ENCODE peak calls at places on chromosomes 1 and 21, in four cellular contexts. U, K, B and P are unnamed samples.

GRCh38 chr1:34787461-34788420 is 5.1 kb upstream of the GJA4 start:
- DNase-seq in U (no peak), K (peak; percentile 39), B (no peak), P (no peak)

GRCh38 chr1:92910081-92910480 is 51.2 kb downstream of the DIPK1A start:
- DNase-seq in U (no peak), K (no peak), B (no peak), P (no peak)

GRCh38 chr21:42674351-42674940 is 21.0 kb downstream of the PDE9A start:
- DNase-seq in U (peak; percentile 79), K (no peak), B (no peak), P (no peak)

GRCh38 chr1:226548281-226549093 is at the start of gene STUM:
- DNase-seq in U (no peak), K (no peak), B (no peak), P (peak; percentile 28)

GRCh38 chr1:220239945-220240344 is 32.3 kb downstream of the RAB3GAP2 start:
- DNase-seq in U (no peak), K (no peak), B (no peak), P (no peak)

GRCh38 chr1:15303912-15304311 is 56.9 kb downstream of the FHAD1 start:
- DNase-seq in U (no peak), K (no peak), B (no peak), P (no peak)

GRCh38 chr1:149936992-149937705 is 470 bp upstream of the MTMR11 start:
- DNase-seq in U (peak; percentile 32), K (no peak), B (no peak), P (peak; percentile 69)

GRCh38 chr1:18256318-18257235 is 149.0 kb downstream of the IGSF21 start:
- DNase-seq in U (peak; percentile 16), K (no peak), B (no peak), P (peak; percentile 64)

GRCh38 chr21:34280389-34280795 is 83.4 kb upstream of the KCNE2 start:
- DNase-seq in U (no peak), K (peak; percentile 78), B (peak; percentile 47), P (peak; percentile 8)

GRCh38 chr1:165764277-165764676 is 4.4 kb downstream of the TMCO1 start:
- DNase-seq in U (no peak), K (no peak), B (no peak), P (no peak)

GRCh38 chr1:107213225-107213624 is 72.4 kb downstream of the NTNG1 start:
- DNase-seq in U (no peak), K (no peak), B (no peak), P (no peak)

GRCh38 chr1:76161451-76161850 is 86.9 kb downstream of the ST6GALNAC3 start:
- DNase-seq in U (no peak), K (no peak), B (no peak), P (no peak)

GRCh38 chr1:230820568-230820967 is 47.8 kb downstream of the C1orf198 start:
- DNase-seq in U (no peak), K (no peak), B (peak; percentile 6), P (no peak)

GRCh38 chr1:11541236-11541635 is 62.3 kb downstream of the DISP3 start:
- DNase-seq in U (no peak), K (no peak), B (no peak), P (no peak)

GRCh38 chr1:99507906-99508732 is 137.8 kb upstream of the PALMD start:
- DNase-seq in U (no peak), K (peak; percentile 49), B (no peak), P (no peak)

GRCh38 chr1:46244656-46245371 is 2.7 kb upstream of the RAD54L start:
- DNase-seq in U (no peak), K (no peak), B (no peak), P (no peak)

GRCh38 chr1:161994153-161994814 is 29.4 kb downstream of the OLFML2B start:
- DNase-seq in U (no peak), K (no peak), B (no peak), P (no peak)

GRCh38 chr1:6510493-6510892 is 19.0 kb upstream of the PLEKHG5 start:
- DNase-seq in U (no peak), K (no peak), B (no peak), P (no peak)

GRCh38 chr1:33735624-33736023 is 128.3 kb upstream of the HMGB4 start:
- DNase-seq in U (no peak), K (no peak), B (no peak), P (no peak)

GRCh38 chr1:232542633-232543032 is 87.3 kb downstream of the SIPA1L2 start:
- DNase-seq in U (no peak), K (no peak), B (no peak), P (no peak)

GRCh38 chr1:230025686-230026085 is 41.4 kb upstream of the GALNT2 start:
- DNase-seq in U (no peak), K (no peak), B (no peak), P (no peak)

GRCh38 chr1:186967659-186968394 is 139.1 kb downstream of the PLA2G4A start:
- DNase-seq in U (no peak), K (no peak), B (no peak), P (no peak)

GRCh38 chr1:180301135-180301737 is 71.2 kb downstream of the LHX4 start:
- DNase-seq in U (no peak), K (no peak), B (no peak), P (no peak)

GRCh38 chr1:1981142-1981500 is 22.5 kb downstream of the CFAP74 start:
- DNase-seq in U (no peak), K (no peak), B (no peak), P (no peak)

GRCh38 chr1:1984560-1985070 is 19.0 kb downstream of the CFAP74 start:
- DNase-seq in U (no peak), K (no peak), B (no peak), P (no peak)

GRCh38 chr1:1980467-1981141 is 23.0 kb downstream of the CFAP74 start:
- DNase-seq in U (no peak), K (no peak), B (no peak), P (no peak)

GRCh38 chr1:1985375-1986050 is 18.1 kb downstream of the CFAP74 start:
- DNase-seq in U (no peak), K (no peak), B (no peak), P (no peak)

DNA sequence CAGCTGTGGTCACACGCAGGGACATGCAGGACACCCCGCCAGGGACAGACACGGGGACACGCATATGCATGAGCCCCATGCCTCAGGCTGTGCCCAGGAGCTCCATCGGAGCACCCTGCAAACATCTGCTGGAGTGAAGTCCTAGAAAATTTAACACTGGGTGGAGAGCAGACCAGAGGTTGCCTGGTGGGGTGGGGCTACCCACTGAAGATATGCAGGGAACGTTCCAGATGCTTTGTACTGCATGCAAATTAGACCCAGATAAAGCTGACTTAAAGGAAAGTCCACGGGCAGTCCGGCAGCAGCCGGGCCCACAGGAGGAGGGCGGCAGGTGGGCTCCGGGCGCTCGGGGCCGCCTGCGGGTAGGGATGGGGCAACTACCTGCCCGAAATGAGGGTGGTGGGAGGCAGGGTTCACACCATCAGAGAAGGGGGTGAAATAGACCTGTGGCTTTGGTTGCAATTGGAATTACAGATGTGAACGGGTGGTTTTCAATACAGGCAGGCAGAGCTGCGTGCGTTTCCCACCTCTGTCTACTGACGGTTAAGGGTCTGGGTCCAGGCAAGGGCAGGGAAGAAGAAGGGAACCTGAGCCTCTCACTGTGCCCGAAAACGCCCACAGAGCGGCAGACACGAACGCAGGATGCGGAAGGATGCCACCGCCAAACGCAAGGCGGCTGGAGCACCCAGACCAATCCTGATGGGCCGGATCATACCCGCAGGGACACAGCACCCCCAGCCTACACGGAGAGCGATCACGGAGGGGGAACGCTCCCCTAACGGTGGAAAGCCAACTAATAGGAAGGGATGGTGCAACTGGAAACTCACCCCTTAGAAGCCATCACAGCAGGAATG is 21.0 kb downstream of the CFAP74 start:
- DNase-seq in U (no peak), K (no peak), B (no peak), P (no peak)
- TF ChIP-seq POLR2A in U (no peak), K (no peak), B (no peak), P (no peak)

GRCh38 chr1:9724706-9725476 is 73.4 kb downstream of the PIK3CD start:
- DNase-seq in U (no peak), K (no peak), B (no peak), P (peak; percentile 49)

GRCh38 chr1:9721606-9722377 is 70.3 kb downstream of the PIK3CD start:
- DNase-seq in U (no peak), K (no peak), B (no peak), P (no peak)

GRCh38 chr1:9722378-9722749 is 70.8 kb downstream of the PIK3CD start:
- DNase-seq in U (no peak), K (no peak), B (no peak), P (no peak)

GRCh38 chr1:9723068-9723805 is 71.7 kb downstream of the PIK3CD start:
- DNase-seq in U (no peak), K (no peak), B (no peak), P (no peak)

GRCh38 chr1:9723926-9724325 is 72.4 kb downstream of the PIK3CD start:
- DNase-seq in U (no peak), K (no peak), B (no peak), P (no peak)
- TF ChIP-seq POLR2A in U (no peak), K (no peak), B (no peak), P (no peak)

GRCh38 chr1:192994141-192994540 is 65.0 kb downstream of the UCHL5 start:
- DNase-seq in U (no peak), K (no peak), B (no peak), P (no peak)

GRCh38 chr1:192998536-192998935 is 60.6 kb downstream of the UCHL5 start:
- DNase-seq in U (no peak), K (no peak), B (no peak), P (no peak)

DNA sequence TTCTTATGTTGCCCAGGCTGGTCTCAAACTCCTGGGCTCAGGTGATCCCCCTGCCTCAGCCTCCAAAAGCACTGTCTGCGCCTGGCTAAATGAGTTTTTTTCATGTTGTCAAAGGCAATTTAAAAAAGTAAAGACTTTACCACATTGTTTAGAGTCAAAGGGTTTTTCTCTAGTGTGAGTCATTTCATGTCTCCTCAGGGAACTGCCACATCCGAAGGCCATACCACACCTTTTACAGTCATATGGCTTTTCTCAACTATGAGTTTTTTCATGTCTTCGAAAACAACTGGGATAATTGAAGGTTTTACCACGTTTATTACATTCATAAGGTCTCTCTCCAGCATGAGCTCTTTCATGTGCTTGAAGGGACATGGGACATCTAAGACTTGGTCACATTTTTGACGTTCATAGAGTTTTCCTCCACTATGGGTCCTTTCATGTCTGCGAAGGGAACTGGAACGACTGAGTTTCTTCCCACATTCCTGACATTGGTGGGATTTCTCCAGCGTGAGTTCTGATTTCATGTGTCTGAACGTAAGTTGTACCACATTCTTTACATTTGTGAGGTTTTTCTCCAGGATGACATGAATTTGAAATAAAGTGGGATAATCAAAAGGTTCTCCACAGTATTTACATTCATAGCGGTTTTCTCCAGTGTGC is 65.6 kb downstream of the UCHL5 start:
- DNase-seq in U (no peak), K (no peak), B (no peak), P (no peak)
- TF ChIP-seq POLR2A in U (no peak), K (no peak), B (no peak), P (no peak)

DNA sequence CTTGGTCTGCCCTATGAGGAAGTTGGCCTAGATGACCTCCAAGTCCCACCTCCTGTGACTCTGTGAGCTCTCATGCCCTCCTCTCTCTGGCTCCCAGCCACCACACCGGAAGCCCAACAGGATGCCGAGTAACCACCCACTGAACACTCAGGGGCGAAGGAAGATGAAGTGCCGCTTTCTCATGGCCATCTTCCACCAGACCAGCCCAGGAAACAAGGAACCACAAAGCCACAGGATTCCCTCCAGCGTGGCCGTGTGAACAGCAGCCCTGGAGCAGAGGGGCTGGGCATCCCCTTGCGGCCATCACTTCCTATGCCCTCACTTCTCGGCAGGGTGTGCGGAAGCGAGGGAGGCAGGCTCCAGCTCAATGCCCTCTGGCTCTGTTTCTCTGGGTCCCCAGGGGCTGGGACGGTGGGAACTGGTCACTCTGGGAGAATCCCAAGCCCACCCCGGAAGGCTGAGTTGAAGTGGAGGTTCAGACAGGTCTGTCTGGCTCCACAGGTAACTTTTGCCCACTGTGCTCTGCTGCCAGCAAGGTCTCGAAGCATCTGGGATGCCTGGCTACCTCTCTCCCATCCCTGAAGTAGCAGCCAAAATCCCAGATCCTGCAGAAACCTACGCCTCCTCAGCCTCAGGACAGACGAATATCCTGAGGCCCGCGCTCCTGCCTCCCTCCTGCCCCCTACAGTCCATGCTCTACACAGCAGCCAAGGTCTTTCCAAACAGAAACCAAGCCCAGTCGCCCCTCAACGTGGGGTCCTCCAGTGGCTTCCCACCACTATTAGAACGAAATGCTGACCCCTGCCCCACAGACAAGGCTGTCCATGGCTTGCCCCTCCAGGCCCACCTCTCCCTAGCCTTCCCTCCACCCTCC is 44.2 kb upstream of the ECE1 start:
- DNase-seq in U (no peak), K (no peak), B (peak; percentile 77), P (peak; percentile 83)
- TF ChIP-seq POLR2A in U (no peak), K (no peak), B (no peak), P (no peak)